ENCODE peak calls at places on chromosomes 16 and 17, in four cellular contexts. L, E, G and Z are unnamed samples.

GRCh38 chr17:76473541-76473985 is 6.2 kb downstream of the AANAT start:
- DNase-seq in L (no peak), E (no peak), G (peak; percentile 84), Z (peak; percentile 34)

GRCh38 chr17:79026345-79027273 is 2.6 kb downstream of the C1QTNF1 start:
- DNase-seq in L (no peak), E (no peak), G (peak; percentile 21), Z (peak; percentile 73)

GRCh38 chr16:27756206-27756970 is 206.4 kb downstream of the KATNIP start:
- DNase-seq in L (no peak), E (no peak), G (no peak), Z (no peak)

GRCh38 chr17:9006175-9006767 is 15.0 kb upstream of the NTN1 start:
- DNase-seq in L (no peak), E (no peak), G (no peak), Z (no peak)

GRCh38 chr16:47359478-47359877 is 101.4 kb downstream of the ITFG1 start:
- DNase-seq in L (peak; percentile 7), E (no peak), G (no peak), Z (peak; percentile 2)

GRCh38 chr16:49698416-49698815 is 157.5 kb downstream of the ZNF423 start:
- DNase-seq in L (peak; percentile 21), E (no peak), G (no peak), Z (no peak)

GRCh38 chr16:87560428-87561199 is 41.7 kb upstream of the JPH3 start:
- DNase-seq in L (peak; percentile 19), E (no peak), G (peak; percentile 92), Z (peak; percentile 59)

GRCh38 chr17:18377437-18378204 is at the start of gene EVPLL:
- DNase-seq in L (no peak), E (no peak), G (no peak), Z (no peak)

GRCh38 chr16:66890796-66891195 is 10.5 kb downstream of the PDP2 start:
- DNase-seq in L (no peak), E (no peak), G (no peak), Z (no peak)

GRCh38 chr17:18070861-18071340 is 16.8 kb upstream of the DRG2 start:
- DNase-seq in L (no peak), E (peak; percentile 39), G (peak; percentile 38), Z (peak; percentile 68)

GRCh38 chr16:54766355-54766754 is 164.3 kb upstream of the IRX5 start:
- DNase-seq in L (no peak), E (no peak), G (no peak), Z (no peak)

GRCh38 chr16:85387171-85387507 is 226.0 kb upstream of the GSE1 start:
- DNase-seq in L (no peak), E (no peak), G (no peak), Z (no peak)

GRCh38 chr17:39599006-39599664 is 8.6 kb downstream of the NEUROD2 start:
- DNase-seq in L (no peak), E (no peak), G (no peak), Z (no peak)

GRCh38 chr17:81241648-81242420 is 2.7 kb downstream of the NDUFAF8 start:
- DNase-seq in L (peak; percentile 44), E (peak; percentile 27), G (peak; percentile 84), Z (peak; percentile 57)

GRCh38 chr17:29483503-29483902 is 83.3 kb downstream of the ABHD15 start:
- DNase-seq in L (no peak), E (no peak), G (no peak), Z (no peak)